ENCODE peak calls at places on chromosomes 1 and 21, in four cellular contexts. E is upper lobe of right lung, O is left ventricle myocardium inferior, U is heart right ventricle. F is an unnamed sample. For H3K4me1, the result is how much of the 10 kb centered on the place peaks cover.

GRCh38 chr1:24920155-24920925 is 9.7 kb downstream of the RUNX3 start:
- DNase-seq in E (no peak), O (no peak), U (no peak), F (no peak)

GRCh38 chr1:168057355-168057754 is 79.4 kb downstream of the GPR161 start:
- DNase-seq in E (no peak), O (no peak), U (no peak), F (no peak)

GRCh38 chr1:59061876-59062275 is 235.0 kb upstream of the FGGY start:
- DNase-seq in E (no peak), O (peak), U (peak), F (no peak)

GRCh38 chr21:41712730-41713129 is 54.1 kb downstream of the RIPK4 start:
- DNase-seq in E (peak), O (no peak), U (no peak), F (no peak)

GRCh38 chr1:234628099-234628498 is 18.1 kb upstream of the IRF2BP2 start:
- DNase-seq in E (no peak), O (no peak), U (no peak), F (no peak)

GRCh38 chr1:206631085-206631509 is 4.2 kb upstream of the DYRK3 start:
- DNase-seq in E (no peak), O (peak), U (peak), F (no peak)

GRCh38 chr21:45438391-45439145 is 33.6 kb downstream of the COL18A1 start:
- DNase-seq in E (no peak), O (no peak), U (peak), F (peak)

GRCh38 chr1:35589516-35590427 is 16.7 kb downstream of the TFAP2E start:
- DNase-seq in E (peak), O (no peak), U (no peak), F (no peak)

GRCh38 chr1:202852163-202852904 is 36.6 kb downstream of the RABIF start:
- DNase-seq in E (no peak), O (no peak), U (no peak), F (no peak)

GRCh38 chr1:48552420-48552819 is 80.4 kb upstream of the SPATA6 start:
- DNase-seq in E (no peak), O (no peak), U (no peak), F (no peak)

GRCh38 chr1:221910222-221910621 is 168.3 kb upstream of the DUSP10 start:
- DNase-seq in E (no peak), O (no peak), U (no peak), F (no peak)

GRCh38 chr1:76591963-76592362 is 275.3 kb upstream of the ST6GALNAC5 start:
- DNase-seq in E (no peak), O (no peak), U (no peak), F (no peak)

GRCh38 chr21:34200288-34200905 is 127.0 kb downstream of the MRPS6 start:
- DNase-seq in E (no peak), O (peak), U (no peak), F (no peak)

GRCh38 chr1:236565530-236565929 is 38.8 kb downstream of the HEATR1 start:
- DNase-seq in E (no peak), O (no peak), U (no peak), F (no peak)

GRCh38 chr1:18486195-18486594 is 5.5 kb downstream of the KLHDC7A start:
- DNase-seq in E (no peak), O (no peak), U (no peak), F (no peak)

GRCh38 chr1:67018574-67018973 is 35.4 kb downstream of the SLC35D1 start:
- DNase-seq in E (no peak), O (no peak), U (no peak), F (no peak)

GRCh38 chr1:91283421-91283726 is 121.3 kb downstream of the HFM1 start:
- DNase-seq in E (no peak), O (no peak), U (no peak), F (no peak)

GRCh38 chr1:153791856-153792253 is 16.6 kb downstream of the SLC27A3 start:
- DNase-seq in E (peak), O (no peak), U (no peak), F (peak)

GRCh38 chr21:42455754-42456440 is 40.1 kb downstream of the RSPH1 start:
- DNase-seq in E (no peak), O (no peak), U (no peak), F (no peak)

GRCh38 chr1:22500476-22500875 is 48.8 kb downstream of the ZBTB40 start:
- DNase-seq in E (peak), O (no peak), U (peak), F (no peak)

GRCh38 chr1:27487927-27488522 is 1.9 kb downstream of the WASF2 start:
- DNase-seq in E (no peak), O (no peak), U (no peak), F (no peak)

GRCh38 chr1:156663178-156663577 is 14.0 kb downstream of the NES start:
- DNase-seq in E (no peak), O (peak), U (peak), F (no peak)
- H3K4me1 ChIP-seq in E (half or more), O (half or more), U (half or more), F (under half)

DNA sequence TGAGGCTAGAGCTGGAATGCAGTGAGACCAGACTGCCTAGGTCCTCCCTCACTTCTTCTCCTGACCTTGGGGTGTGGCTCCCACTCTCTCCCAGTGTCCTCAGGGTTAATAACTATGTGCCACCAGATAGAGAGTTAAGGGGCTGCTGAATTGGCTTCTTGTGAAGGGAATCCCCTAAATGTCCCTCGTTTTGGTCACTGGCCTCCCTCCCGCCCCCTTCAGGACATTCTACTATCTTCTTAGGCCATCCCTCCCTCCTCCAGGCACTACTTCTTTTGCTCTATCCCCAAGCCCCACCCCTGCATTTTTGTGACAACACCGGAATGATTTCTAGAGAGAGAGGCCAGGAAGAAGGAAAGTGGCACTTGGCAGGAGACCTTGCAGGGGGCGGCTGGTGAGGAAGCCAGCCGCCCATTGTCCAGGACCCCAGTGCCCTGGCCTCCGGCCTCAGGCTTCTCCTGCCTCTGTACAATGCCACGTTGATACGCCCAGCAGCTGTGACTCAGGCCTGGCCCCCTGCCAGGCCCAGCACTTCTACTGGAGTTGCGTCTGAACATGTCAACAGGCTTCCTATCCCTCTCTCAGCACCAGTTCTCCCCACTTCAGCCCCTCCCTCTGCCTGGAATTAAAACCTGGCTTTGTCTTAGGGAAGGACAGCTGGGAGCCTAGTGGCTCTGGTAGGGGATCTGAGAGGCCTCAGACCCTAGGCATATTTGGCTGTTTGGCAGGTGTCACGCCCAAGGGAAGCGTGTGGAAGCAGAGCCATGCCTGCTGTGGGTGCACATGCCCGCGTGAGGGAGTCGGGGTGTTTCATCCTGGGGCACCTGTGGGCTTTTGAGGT is 9.1 kb downstream of the LMNA start:
- DNase-seq in E (peak), O (peak), U (peak), F (peak)
- TF ChIP-seq CTCF in E (peak), O (peak), U (no peak), F (no peak)

DNA sequence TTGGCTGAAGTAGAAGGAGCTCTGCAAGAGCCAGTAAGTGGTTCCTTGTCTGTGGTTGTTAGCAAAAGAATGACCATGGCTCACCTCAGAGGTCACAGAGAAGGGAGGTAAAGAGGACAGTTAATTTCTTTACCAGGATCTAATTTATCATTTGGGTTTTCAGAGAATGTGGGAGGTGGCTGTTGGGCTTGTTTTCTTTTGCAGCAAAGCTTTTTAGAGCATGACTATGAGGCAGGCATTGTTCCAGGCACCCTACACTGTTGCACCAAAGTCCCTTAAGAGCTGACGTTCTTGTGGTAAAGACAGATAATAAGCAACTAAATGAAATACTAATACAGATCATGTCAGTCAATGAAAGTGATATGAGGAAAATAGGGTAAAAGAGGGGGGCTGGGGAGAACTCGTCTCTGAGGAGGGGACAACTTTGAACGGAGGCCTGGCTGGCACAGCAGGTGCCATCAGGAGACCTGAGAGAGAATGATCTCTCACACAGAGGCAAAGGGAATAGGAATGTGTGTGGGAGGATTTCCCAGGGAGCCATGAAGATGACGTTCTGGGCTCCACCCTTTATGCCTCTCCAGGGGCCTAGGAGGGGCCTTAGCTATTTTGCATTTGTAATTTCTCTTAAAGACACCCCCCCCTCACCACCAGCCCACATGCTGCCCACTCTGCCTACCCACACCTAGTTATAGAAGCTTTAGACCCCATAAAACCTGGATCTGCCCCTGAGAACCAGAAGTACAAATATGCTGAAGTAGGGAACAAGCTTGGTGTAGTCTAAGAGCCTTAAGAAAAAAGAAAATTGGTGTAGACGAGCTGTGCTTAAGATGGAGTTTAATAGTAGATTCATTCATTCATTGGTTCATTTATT is 177.5 kb downstream of the ROR1 start:
- DNase-seq in E (no peak), O (no peak), U (no peak), F (no peak)
- H3K27ac ChIP-seq in E (no peak), O (no peak), U (peak), F (no peak)

GRCh38 chr1:246034630-246035029 is 472.4 kb downstream of the SMYD3 start:
- DNase-seq in E (no peak), O (no peak), U (no peak), F (no peak)

GRCh38 chr1:246036175-246036574 is 470.9 kb downstream of the SMYD3 start:
- DNase-seq in E (no peak), O (no peak), U (no peak), F (no peak)

GRCh38 chr1:246032984-246033383 is 474.1 kb downstream of the SMYD3 start:
- DNase-seq in E (no peak), O (no peak), U (no peak), F (no peak)

GRCh38 chr1:246035060-246035531 is 472.0 kb downstream of the SMYD3 start:
- DNase-seq in E (no peak), O (no peak), U (no peak), F (no peak)

GRCh38 chr1:246032111-246032551 is 474.9 kb downstream of the SMYD3 start:
- DNase-seq in E (no peak), O (no peak), U (no peak), F (no peak)
- H3K4me1 ChIP-seq in E (under half), O (under half), U (under half), F (under half)

GRCh38 chr1:42108309-42108708 is 44.9 kb upstream of the GUCA2B start:
- DNase-seq in E (no peak), O (no peak), U (no peak), F (no peak)
- TF ChIP-seq CTCF in E (no peak), O (no peak), U (no peak), F (no peak)

DNA sequence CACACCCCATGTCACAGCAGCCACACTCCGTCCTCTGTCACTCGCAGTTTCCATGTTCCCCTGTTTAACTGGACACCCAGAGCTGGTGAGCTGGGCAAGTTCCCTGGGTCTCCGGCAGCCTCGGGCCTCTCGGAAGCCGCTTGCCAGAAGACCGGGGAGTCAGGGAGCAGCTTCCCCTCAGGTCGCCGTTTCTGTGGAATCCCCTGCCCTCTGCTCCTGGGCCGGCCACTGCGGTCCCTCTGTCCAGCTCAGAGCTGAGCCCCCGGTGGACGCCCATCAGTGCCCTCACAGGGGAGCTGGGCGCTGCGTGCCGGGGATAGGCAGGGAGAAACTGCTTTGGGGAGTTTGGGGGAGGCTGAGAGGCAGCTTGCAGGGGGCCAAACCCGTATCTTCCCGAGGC is 37.7 kb downstream of the KCNAB2 start:
- DNase-seq in E (no peak), O (no peak), U (no peak), F (no peak)
- H3K27ac ChIP-seq in E (no peak), O (no peak), U (no peak), F (no peak)

GRCh38 chr1:163195728-163196448 is 6.8 kb downstream of the RGS5 start:
- DNase-seq in E (no peak), O (no peak), U (no peak), F (no peak)

GRCh38 chr1:163187849-163188248 is 14.9 kb downstream of the RGS5 start:
- DNase-seq in E (no peak), O (no peak), U (no peak), F (no peak)

GRCh38 chr1:163186910-163187309 is 15.8 kb downstream of the RGS5 start:
- DNase-seq in E (no peak), O (no peak), U (no peak), F (no peak)

GRCh38 chr1:163188947-163189346 is 13.8 kb downstream of the RGS5 start:
- DNase-seq in E (no peak), O (no peak), U (no peak), F (no peak)

GRCh38 chr1:163191301-163191700 is 11.4 kb downstream of the RGS5 start:
- DNase-seq in E (no peak), O (no peak), U (no peak), F (no peak)
- H3K4me1 ChIP-seq in E (under half), O (under half), U (under half), F (under half)

GRCh38 chr1:93729502-93729901 is 47.9 kb upstream of the BCAR3 start:
- DNase-seq in E (no peak), O (no peak), U (no peak), F (no peak)

GRCh38 chr1:93730621-93731020 is 49.0 kb upstream of the BCAR3 start:
- DNase-seq in E (no peak), O (no peak), U (no peak), F (no peak)

GRCh38 chr1:93733340-93733739 is 51.7 kb upstream of the BCAR3 start:
- DNase-seq in E (no peak), O (no peak), U (no peak), F (no peak)

GRCh38 chr1:93734999-93735398 is 53.4 kb upstream of the BCAR3 start:
- DNase-seq in E (no peak), O (no peak), U (no peak), F (no peak)

GRCh38 chr1:93732514-93732913 is 50.9 kb upstream of the BCAR3 start:
- DNase-seq in E (no peak), O (no peak), U (no peak), F (no peak)
- TF ChIP-seq CTCF in E (no peak), O (no peak), U (no peak), F (no peak)

GRCh38 chr1:26047278-26047874 is 1.5 kb upstream of the SLC30A2 start:
- DNase-seq in E (no peak), O (no peak), U (no peak), F (no peak)

GRCh38 chr1:26046313-26047031 is 554 bp upstream of the SLC30A2 start:
- DNase-seq in E (no peak), O (no peak), U (no peak), F (no peak)

GRCh38 chr1:26049531-26050254 is 3.8 kb upstream of the SLC30A2 start:
- DNase-seq in E (no peak), O (no peak), U (no peak), F (peak)

GRCh38 chr1:26053718-26054572 is 8.0 kb upstream of the SLC30A2 start:
- DNase-seq in E (no peak), O (no peak), U (no peak), F (no peak)

DNA sequence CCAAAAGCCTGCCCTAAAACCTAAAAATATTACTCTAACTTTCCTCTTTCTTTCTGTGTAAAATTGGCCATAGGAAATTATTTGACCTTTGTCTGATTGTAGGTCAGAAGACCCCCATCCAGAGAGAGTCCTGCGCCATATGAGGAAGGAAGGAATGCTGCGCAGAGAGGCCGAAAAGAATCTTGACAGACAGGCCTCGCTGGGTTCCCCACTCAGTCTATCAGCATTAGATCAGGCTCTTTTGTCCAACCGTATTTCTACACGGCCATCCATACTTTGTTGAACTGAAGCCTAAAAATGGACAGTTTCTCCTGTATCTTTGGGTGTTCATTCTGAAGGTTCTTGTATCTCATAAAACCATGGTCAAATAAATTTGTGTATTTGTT is 4.3 kb upstream of the SLC30A2 start:
- DNase-seq in E (no peak), O (no peak), U (no peak), F (no peak)
- H3K27ac ChIP-seq in E (no peak), O (peak), U (no peak), F (peak)